ENCODE peak calls at places on chromosome 11, in ten cellular contexts. One of them, this sample, is unnamed.

GRCh38 chr11:93623938-93624337 is 37.5 kb upstream of the CEP295 start:
- DNase-seq in stimulated activated CD4-positive, alpha-beta T cell treated with anti-CD3 and anti-CD28 coated beads, Interleukin-15, amount 100 ng/mL, for 1 hour: no peak
- DNase-seq in glutamatergic neuron: no peak
- DNase-seq in cortex of kidney: no peak
- DNase-seq in HT1080: no peak
- DNase-seq in left ventricle myocardium inferior: no peak
- DNase-seq in kidney tubule cell: no peak
- DNase-seq in activated naive CD4-positive, alpha-beta T cell treated with anti-CD3 and anti-CD28 coated beads for 36 hours: no peak
- DNase-seq in HFFc6: no peak
- DNase-seq in retina: no peak
- DNase-seq in this sample: no peak

GRCh38 chr11:98940913-98941312 is 79.8 kb upstream of the CNTN5 start:
- DNase-seq in stimulated activated CD4-positive, alpha-beta T cell treated with anti-CD3 and anti-CD28 coated beads, Interleukin-15, amount 100 ng/mL, for 1 hour: no peak
- DNase-seq in glutamatergic neuron: peak
- DNase-seq in cortex of kidney: no peak
- DNase-seq in HT1080: peak
- DNase-seq in left ventricle myocardium inferior: no peak
- DNase-seq in kidney tubule cell: no peak
- DNase-seq in activated naive CD4-positive, alpha-beta T cell treated with anti-CD3 and anti-CD28 coated beads for 36 hours: no peak
- DNase-seq in HFFc6: no peak
- DNase-seq in retina: no peak
- DNase-seq in this sample: no peak

GRCh38 chr11:69301491-69302401 is 7.8 kb downstream of the MYEOV start:
- DNase-seq in stimulated activated CD4-positive, alpha-beta T cell treated with anti-CD3 and anti-CD28 coated beads, Interleukin-15, amount 100 ng/mL, for 1 hour: no peak
- DNase-seq in glutamatergic neuron: no peak
- DNase-seq in cortex of kidney: no peak
- DNase-seq in HT1080: peak
- DNase-seq in left ventricle myocardium inferior: no peak
- DNase-seq in kidney tubule cell: peak
- DNase-seq in activated naive CD4-positive, alpha-beta T cell treated with anti-CD3 and anti-CD28 coated beads for 36 hours: peak
- DNase-seq in HFFc6: peak
- DNase-seq in retina: no peak
- DNase-seq in this sample: no peak

GRCh38 chr11:19800162-19800561 is 87.5 kb downstream of the NAV2 start:
- DNase-seq in stimulated activated CD4-positive, alpha-beta T cell treated with anti-CD3 and anti-CD28 coated beads, Interleukin-15, amount 100 ng/mL, for 1 hour: no peak
- DNase-seq in glutamatergic neuron: no peak
- DNase-seq in cortex of kidney: no peak
- DNase-seq in HT1080: no peak
- DNase-seq in left ventricle myocardium inferior: no peak
- DNase-seq in kidney tubule cell: no peak
- DNase-seq in activated naive CD4-positive, alpha-beta T cell treated with anti-CD3 and anti-CD28 coated beads for 36 hours: no peak
- DNase-seq in HFFc6: peak
- DNase-seq in retina: no peak
- DNase-seq in this sample: no peak

GRCh38 chr11:45646275-45646970 is 19.0 kb downstream of the CHST1 start:
- DNase-seq in stimulated activated CD4-positive, alpha-beta T cell treated with anti-CD3 and anti-CD28 coated beads, Interleukin-15, amount 100 ng/mL, for 1 hour: no peak
- DNase-seq in glutamatergic neuron: no peak
- DNase-seq in cortex of kidney: no peak
- DNase-seq in HT1080: peak
- DNase-seq in left ventricle myocardium inferior: no peak
- DNase-seq in kidney tubule cell: peak
- DNase-seq in activated naive CD4-positive, alpha-beta T cell treated with anti-CD3 and anti-CD28 coated beads for 36 hours: no peak
- DNase-seq in HFFc6: peak
- DNase-seq in retina: peak
- DNase-seq in this sample: no peak

GRCh38 chr11:118104491-118104890 is 17.7 kb upstream of the SMIM35 start:
- DNase-seq in stimulated activated CD4-positive, alpha-beta T cell treated with anti-CD3 and anti-CD28 coated beads, Interleukin-15, amount 100 ng/mL, for 1 hour: no peak
- DNase-seq in glutamatergic neuron: no peak
- DNase-seq in cortex of kidney: no peak
- DNase-seq in HT1080: no peak
- DNase-seq in left ventricle myocardium inferior: no peak
- DNase-seq in kidney tubule cell: no peak
- DNase-seq in activated naive CD4-positive, alpha-beta T cell treated with anti-CD3 and anti-CD28 coated beads for 36 hours: no peak
- DNase-seq in HFFc6: no peak
- DNase-seq in retina: no peak
- DNase-seq in this sample: no peak

GRCh38 chr11:2264366-2265011 is 5.9 kb downstream of the ASCL2 start:
- DNase-seq in stimulated activated CD4-positive, alpha-beta T cell treated with anti-CD3 and anti-CD28 coated beads, Interleukin-15, amount 100 ng/mL, for 1 hour: no peak
- DNase-seq in glutamatergic neuron: no peak
- DNase-seq in cortex of kidney: no peak
- DNase-seq in HT1080: no peak
- DNase-seq in left ventricle myocardium inferior: no peak
- DNase-seq in kidney tubule cell: no peak
- DNase-seq in activated naive CD4-positive, alpha-beta T cell treated with anti-CD3 and anti-CD28 coated beads for 36 hours: no peak
- DNase-seq in HFFc6: no peak
- DNase-seq in retina: no peak
- DNase-seq in this sample: no peak

GRCh38 chr11:58575377-58576020 is at the start of gene LPXN:
- DNase-seq in stimulated activated CD4-positive, alpha-beta T cell treated with anti-CD3 and anti-CD28 coated beads, Interleukin-15, amount 100 ng/mL, for 1 hour: peak
- DNase-seq in glutamatergic neuron: no peak
- DNase-seq in cortex of kidney: no peak
- DNase-seq in HT1080: peak
- DNase-seq in left ventricle myocardium inferior: no peak
- DNase-seq in kidney tubule cell: peak
- DNase-seq in activated naive CD4-positive, alpha-beta T cell treated with anti-CD3 and anti-CD28 coated beads for 36 hours: peak
- DNase-seq in HFFc6: peak
- DNase-seq in retina: no peak
- DNase-seq in this sample: peak

GRCh38 chr11:131423715-131424114 is 53.3 kb downstream of the NTM start:
- DNase-seq in stimulated activated CD4-positive, alpha-beta T cell treated with anti-CD3 and anti-CD28 coated beads, Interleukin-15, amount 100 ng/mL, for 1 hour: no peak
- DNase-seq in glutamatergic neuron: no peak
- DNase-seq in cortex of kidney: no peak
- DNase-seq in HT1080: peak
- DNase-seq in left ventricle myocardium inferior: no peak
- DNase-seq in kidney tubule cell: peak
- DNase-seq in activated naive CD4-positive, alpha-beta T cell treated with anti-CD3 and anti-CD28 coated beads for 36 hours: no peak
- DNase-seq in HFFc6: no peak
- DNase-seq in retina: no peak
- DNase-seq in this sample: no peak

GRCh38 chr11:94739331-94739730 is 28.8 kb upstream of the AMOTL1 start:
- DNase-seq in stimulated activated CD4-positive, alpha-beta T cell treated with anti-CD3 and anti-CD28 coated beads, Interleukin-15, amount 100 ng/mL, for 1 hour: no peak
- DNase-seq in glutamatergic neuron: no peak
- DNase-seq in cortex of kidney: no peak
- DNase-seq in HT1080: no peak
- DNase-seq in left ventricle myocardium inferior: no peak
- DNase-seq in kidney tubule cell: no peak
- DNase-seq in activated naive CD4-positive, alpha-beta T cell treated with anti-CD3 and anti-CD28 coated beads for 36 hours: no peak
- DNase-seq in HFFc6: no peak
- DNase-seq in retina: peak
- DNase-seq in this sample: no peak

GRCh38 chr11:96145163-96145585 is 197.8 kb downstream of the MAML2 start:
- DNase-seq in stimulated activated CD4-positive, alpha-beta T cell treated with anti-CD3 and anti-CD28 coated beads, Interleukin-15, amount 100 ng/mL, for 1 hour: no peak
- DNase-seq in glutamatergic neuron: no peak
- DNase-seq in cortex of kidney: no peak
- DNase-seq in HT1080: no peak
- DNase-seq in left ventricle myocardium inferior: no peak
- DNase-seq in kidney tubule cell: no peak
- DNase-seq in activated naive CD4-positive, alpha-beta T cell treated with anti-CD3 and anti-CD28 coated beads for 36 hours: no peak
- DNase-seq in HFFc6: peak
- DNase-seq in retina: no peak
- DNase-seq in this sample: no peak

GRCh38 chr11:64727131-64727530 is 4.1 kb upstream of the NRXN2 start:
- DNase-seq in stimulated activated CD4-positive, alpha-beta T cell treated with anti-CD3 and anti-CD28 coated beads, Interleukin-15, amount 100 ng/mL, for 1 hour: no peak
- DNase-seq in glutamatergic neuron: no peak
- DNase-seq in cortex of kidney: no peak
- DNase-seq in HT1080: no peak
- DNase-seq in left ventricle myocardium inferior: no peak
- DNase-seq in kidney tubule cell: no peak
- DNase-seq in activated naive CD4-positive, alpha-beta T cell treated with anti-CD3 and anti-CD28 coated beads for 36 hours: no peak
- DNase-seq in HFFc6: no peak
- DNase-seq in retina: no peak
- DNase-seq in this sample: no peak

GRCh38 chr11:65352783-65353182 is 1.8 kb upstream of the TIGD3 start:
- DNase-seq in stimulated activated CD4-positive, alpha-beta T cell treated with anti-CD3 and anti-CD28 coated beads, Interleukin-15, amount 100 ng/mL, for 1 hour: no peak
- DNase-seq in glutamatergic neuron: no peak
- DNase-seq in cortex of kidney: no peak
- DNase-seq in HT1080: no peak
- DNase-seq in left ventricle myocardium inferior: no peak
- DNase-seq in kidney tubule cell: no peak
- DNase-seq in activated naive CD4-positive, alpha-beta T cell treated with anti-CD3 and anti-CD28 coated beads for 36 hours: no peak
- DNase-seq in HFFc6: peak
- DNase-seq in retina: no peak
- DNase-seq in this sample: no peak

GRCh38 chr11:86740628-86741488 is 59.5 kb upstream of the PRSS23 start:
- DNase-seq in stimulated activated CD4-positive, alpha-beta T cell treated with anti-CD3 and anti-CD28 coated beads, Interleukin-15, amount 100 ng/mL, for 1 hour: no peak
- DNase-seq in glutamatergic neuron: no peak
- DNase-seq in cortex of kidney: no peak
- DNase-seq in HT1080: peak
- DNase-seq in left ventricle myocardium inferior: no peak
- DNase-seq in kidney tubule cell: peak
- DNase-seq in activated naive CD4-positive, alpha-beta T cell treated with anti-CD3 and anti-CD28 coated beads for 36 hours: peak
- DNase-seq in HFFc6: peak
- DNase-seq in retina: no peak
- DNase-seq in this sample: peak

GRCh38 chr11:729492-730074 is 17.7 kb upstream of the TALDO1 start:
- DNase-seq in stimulated activated CD4-positive, alpha-beta T cell treated with anti-CD3 and anti-CD28 coated beads, Interleukin-15, amount 100 ng/mL, for 1 hour: no peak
- DNase-seq in glutamatergic neuron: no peak
- DNase-seq in cortex of kidney: no peak
- DNase-seq in HT1080: no peak
- DNase-seq in left ventricle myocardium inferior: no peak
- DNase-seq in kidney tubule cell: no peak
- DNase-seq in activated naive CD4-positive, alpha-beta T cell treated with anti-CD3 and anti-CD28 coated beads for 36 hours: no peak
- DNase-seq in HFFc6: no peak
- DNase-seq in retina: no peak
- DNase-seq in this sample: no peak

GRCh38 chr11:68048681-68049508 is 10.1 kb downstream of the TCIRG1 start:
- DNase-seq in stimulated activated CD4-positive, alpha-beta T cell treated with anti-CD3 and anti-CD28 coated beads, Interleukin-15, amount 100 ng/mL, for 1 hour: no peak
- DNase-seq in glutamatergic neuron: no peak
- DNase-seq in cortex of kidney: no peak
- DNase-seq in HT1080: no peak
- DNase-seq in left ventricle myocardium inferior: no peak
- DNase-seq in kidney tubule cell: no peak
- DNase-seq in activated naive CD4-positive, alpha-beta T cell treated with anti-CD3 and anti-CD28 coated beads for 36 hours: no peak
- DNase-seq in HFFc6: no peak
- DNase-seq in retina: no peak
- DNase-seq in this sample: no peak

GRCh38 chr11:74683279-74683871 is 47.9 kb downstream of the CHRDL2 start:
- DNase-seq in stimulated activated CD4-positive, alpha-beta T cell treated with anti-CD3 and anti-CD28 coated beads, Interleukin-15, amount 100 ng/mL, for 1 hour: no peak
- DNase-seq in glutamatergic neuron: peak
- DNase-seq in cortex of kidney: no peak
- DNase-seq in HT1080: no peak
- DNase-seq in left ventricle myocardium inferior: peak
- DNase-seq in kidney tubule cell: peak
- DNase-seq in activated naive CD4-positive, alpha-beta T cell treated with anti-CD3 and anti-CD28 coated beads for 36 hours: no peak
- DNase-seq in HFFc6: no peak
- DNase-seq in retina: peak
- DNase-seq in this sample: no peak

GRCh38 chr11:79198898-79199250 is 242.0 kb downstream of the TENM4 start:
- DNase-seq in stimulated activated CD4-positive, alpha-beta T cell treated with anti-CD3 and anti-CD28 coated beads, Interleukin-15, amount 100 ng/mL, for 1 hour: no peak
- DNase-seq in glutamatergic neuron: no peak
- DNase-seq in cortex of kidney: no peak
- DNase-seq in HT1080: peak
- DNase-seq in left ventricle myocardium inferior: no peak
- DNase-seq in kidney tubule cell: peak
- DNase-seq in activated naive CD4-positive, alpha-beta T cell treated with anti-CD3 and anti-CD28 coated beads for 36 hours: no peak
- DNase-seq in HFFc6: peak
- DNase-seq in retina: no peak
- DNase-seq in this sample: no peak

GRCh38 chr11:124917115-124917637 is 1.9 kb upstream of the HEPN1 start:
- DNase-seq in stimulated activated CD4-positive, alpha-beta T cell treated with anti-CD3 and anti-CD28 coated beads, Interleukin-15, amount 100 ng/mL, for 1 hour: no peak
- DNase-seq in glutamatergic neuron: no peak
- DNase-seq in cortex of kidney: no peak
- DNase-seq in HT1080: no peak
- DNase-seq in left ventricle myocardium inferior: no peak
- DNase-seq in kidney tubule cell: no peak
- DNase-seq in activated naive CD4-positive, alpha-beta T cell treated with anti-CD3 and anti-CD28 coated beads for 36 hours: no peak
- DNase-seq in HFFc6: no peak
- DNase-seq in retina: no peak
- DNase-seq in this sample: no peak

GRCh38 chr11:64007629-64008282 is 21.5 kb downstream of the OTUB1 start:
- DNase-seq in stimulated activated CD4-positive, alpha-beta T cell treated with anti-CD3 and anti-CD28 coated beads, Interleukin-15, amount 100 ng/mL, for 1 hour: no peak
- DNase-seq in glutamatergic neuron: peak
- DNase-seq in cortex of kidney: no peak
- DNase-seq in HT1080: no peak
- DNase-seq in left ventricle myocardium inferior: peak
- DNase-seq in kidney tubule cell: peak
- DNase-seq in activated naive CD4-positive, alpha-beta T cell treated with anti-CD3 and anti-CD28 coated beads for 36 hours: no peak
- DNase-seq in HFFc6: no peak
- DNase-seq in retina: peak
- DNase-seq in this sample: no peak

GRCh38 chr11:132941024-132941646 is 591.2 kb downstream of the OPCML start:
- DNase-seq in stimulated activated CD4-positive, alpha-beta T cell treated with anti-CD3 and anti-CD28 coated beads, Interleukin-15, amount 100 ng/mL, for 1 hour: no peak
- DNase-seq in glutamatergic neuron: no peak
- DNase-seq in cortex of kidney: no peak
- DNase-seq in HT1080: peak
- DNase-seq in left ventricle myocardium inferior: no peak
- DNase-seq in kidney tubule cell: peak
- DNase-seq in activated naive CD4-positive, alpha-beta T cell treated with anti-CD3 and anti-CD28 coated beads for 36 hours: peak
- DNase-seq in HFFc6: peak
- DNase-seq in retina: peak
- DNase-seq in this sample: no peak

GRCh38 chr11:3944198-3944597 is 88.7 kb downstream of the STIM1 start:
- DNase-seq in stimulated activated CD4-positive, alpha-beta T cell treated with anti-CD3 and anti-CD28 coated beads, Interleukin-15, amount 100 ng/mL, for 1 hour: no peak
- DNase-seq in glutamatergic neuron: no peak
- DNase-seq in cortex of kidney: no peak
- DNase-seq in HT1080: no peak
- DNase-seq in left ventricle myocardium inferior: peak
- DNase-seq in kidney tubule cell: peak
- DNase-seq in activated naive CD4-positive, alpha-beta T cell treated with anti-CD3 and anti-CD28 coated beads for 36 hours: no peak
- DNase-seq in HFFc6: peak
- DNase-seq in retina: peak
- DNase-seq in this sample: no peak

GRCh38 chr11:69480547-69481392 is 693 bp upstream of the LINC01488 start:
- DNase-seq in stimulated activated CD4-positive, alpha-beta T cell treated with anti-CD3 and anti-CD28 coated beads, Interleukin-15, amount 100 ng/mL, for 1 hour: no peak
- DNase-seq in glutamatergic neuron: no peak
- DNase-seq in cortex of kidney: no peak
- DNase-seq in HT1080: no peak
- DNase-seq in left ventricle myocardium inferior: peak
- DNase-seq in kidney tubule cell: peak
- DNase-seq in activated naive CD4-positive, alpha-beta T cell treated with anti-CD3 and anti-CD28 coated beads for 36 hours: no peak
- DNase-seq in HFFc6: no peak
- DNase-seq in retina: peak
- DNase-seq in this sample: no peak

GRCh38 chr11:70281114-70281729 is 10.7 kb downstream of the PPFIA1 start:
- DNase-seq in stimulated activated CD4-positive, alpha-beta T cell treated with anti-CD3 and anti-CD28 coated beads, Interleukin-15, amount 100 ng/mL, for 1 hour: no peak
- DNase-seq in glutamatergic neuron: no peak
- DNase-seq in cortex of kidney: no peak
- DNase-seq in HT1080: no peak
- DNase-seq in left ventricle myocardium inferior: peak
- DNase-seq in kidney tubule cell: no peak
- DNase-seq in activated naive CD4-positive, alpha-beta T cell treated with anti-CD3 and anti-CD28 coated beads for 36 hours: no peak
- DNase-seq in HFFc6: peak
- DNase-seq in retina: no peak
- DNase-seq in this sample: no peak

GRCh38 chr11:34656062-34656720 is 35.3 kb downstream of the EHF start:
- DNase-seq in stimulated activated CD4-positive, alpha-beta T cell treated with anti-CD3 and anti-CD28 coated beads, Interleukin-15, amount 100 ng/mL, for 1 hour: no peak
- DNase-seq in glutamatergic neuron: no peak
- DNase-seq in cortex of kidney: no peak
- DNase-seq in HT1080: peak
- DNase-seq in left ventricle myocardium inferior: no peak
- DNase-seq in kidney tubule cell: no peak
- DNase-seq in activated naive CD4-positive, alpha-beta T cell treated with anti-CD3 and anti-CD28 coated beads for 36 hours: no peak
- DNase-seq in HFFc6: no peak
- DNase-seq in retina: no peak
- DNase-seq in this sample: no peak

GRCh38 chr11:75827562-75827961 is 12.6 kb downstream of the UVRAG start:
- DNase-seq in stimulated activated CD4-positive, alpha-beta T cell treated with anti-CD3 and anti-CD28 coated beads, Interleukin-15, amount 100 ng/mL, for 1 hour: no peak
- DNase-seq in glutamatergic neuron: no peak
- DNase-seq in cortex of kidney: no peak
- DNase-seq in HT1080: no peak
- DNase-seq in left ventricle myocardium inferior: no peak
- DNase-seq in kidney tubule cell: no peak
- DNase-seq in activated naive CD4-positive, alpha-beta T cell treated with anti-CD3 and anti-CD28 coated beads for 36 hours: no peak
- DNase-seq in HFFc6: no peak
- DNase-seq in retina: no peak
- DNase-seq in this sample: no peak

GRCh38 chr11:60840711-60841430 is 1.0 kb upstream of the CCDC86 start:
- DNase-seq in stimulated activated CD4-positive, alpha-beta T cell treated with anti-CD3 and anti-CD28 coated beads, Interleukin-15, amount 100 ng/mL, for 1 hour: no peak
- DNase-seq in glutamatergic neuron: no peak
- DNase-seq in cortex of kidney: no peak
- DNase-seq in HT1080: peak
- DNase-seq in left ventricle myocardium inferior: peak
- DNase-seq in kidney tubule cell: peak
- DNase-seq in activated naive CD4-positive, alpha-beta T cell treated with anti-CD3 and anti-CD28 coated beads for 36 hours: no peak
- DNase-seq in HFFc6: peak
- DNase-seq in retina: no peak
- DNase-seq in this sample: no peak

GRCh38 chr11:208177-208916 is 839 bp downstream of the RIC8A start:
- DNase-seq in stimulated activated CD4-positive, alpha-beta T cell treated with anti-CD3 and anti-CD28 coated beads, Interleukin-15, amount 100 ng/mL, for 1 hour: peak
- DNase-seq in glutamatergic neuron: peak
- DNase-seq in cortex of kidney: no peak
- DNase-seq in HT1080: peak
- DNase-seq in left ventricle myocardium inferior: peak
- DNase-seq in kidney tubule cell: peak
- DNase-seq in activated naive CD4-positive, alpha-beta T cell treated with anti-CD3 and anti-CD28 coated beads for 36 hours: peak
- DNase-seq in HFFc6: peak
- DNase-seq in retina: peak
- DNase-seq in this sample: peak

This sample was measured in activated CD4-positive, alpha-beta memory T cell treated with anti-CD3 and anti-CD28 coated beads, Interleukin-2, amount 10 ng/mL, durations not matched to agents 7 days and 5 days.